ENCODE peak calls at places on chromosomes 7 and 10, in four cellular contexts. G, Z, S and M are unnamed samples.

GRCh38 chr10:10661176-10661575 is 356.5 kb upstream of the CELF2 start:
- DNase-seq in Z (no peak), G (no peak), S (no peak), M (no peak)

GRCh38 chr7:80614911-80615310 is 23.5 kb upstream of the CD36 start:
- DNase-seq in G (no peak), S (no peak), Z (no peak), M (no peak)

GRCh38 chr7:28732037-28732869 is 225.9 kb downstream of the TRIL start:
- DNase-seq in G (no peak), S (no peak), Z (peak; percentile 24), M (no peak)

GRCh38 chr7:28267012-28267411 is 86.4 kb upstream of the JAZF1 start:
- DNase-seq in G (no peak), S (no peak), Z (no peak), M (no peak)

GRCh38 chr7:40937879-40938278 is 765.0 kb downstream of the INHBA start:
- DNase-seq in Z (no peak), G (no peak), S (no peak), M (no peak)

GRCh38 chr10:9646201-9646600 is 1371.5 kb upstream of the CELF2 start:
- DNase-seq in S (no peak), Z (no peak), G (no peak), M (no peak)

GRCh38 chr7:88109612-88110011 is 110.2 kb downstream of the SRI start:
- DNase-seq in S (no peak), G (no peak), Z (no peak), M (no peak)

GRCh38 chr10:47339186-47339735 is 8.9 kb upstream of the RBP3 start:
- DNase-seq in S (no peak), G (no peak), Z (no peak), M (no peak)

GRCh38 chr7:5396999-5397656 is 26.5 kb downstream of the TNRC18 start:
- DNase-seq in Z (no peak), G (peak; percentile 81), S (peak; percentile 97), M (peak; percentile 55)

GRCh38 chr10:95327367-95327766 is 36.6 kb upstream of the PDLIM1 start:
- DNase-seq in Z (no peak), S (no peak), G (no peak), M (no peak)

GRCh38 chr10:100882681-100883321 is 30.0 kb upstream of the SLF2 start:
- DNase-seq in G (no peak), Z (no peak), S (no peak), M (no peak)

GRCh38 chr7:96097802-96098201 is 224.1 kb downstream of the SLC25A13 start:
- DNase-seq in G (no peak), Z (no peak), S (no peak), M (no peak)

GRCh38 chr10:30472414-30473155 is 38.6 kb downstream of the MAP3K8 start:
- DNase-seq in Z (no peak), S (no peak), G (no peak), M (no peak)

GRCh38 chr10:30581779-30582380 is 47.7 kb downstream of the LYZL2 start:
- DNase-seq in S (no peak), G (no peak), Z (peak; percentile 46), M (peak; percentile 60)

GRCh38 chr7:5666361-5666760 is 115.1 kb downstream of the RNF216 start:
- DNase-seq in Z (no peak), G (no peak), S (peak; percentile 19), M (peak; percentile 66)